ENCODE peak calls at places on chromosomes 12 and 14, in ten cellular contexts. J, M, F, T, A, Y, Q, Z, S and C are unnamed samples.

GRCh38 chr14:21940887-21941855 is 267.6 kb upstream of the OR4E1 start:
- DNase-seq in Z (peak; percentile 50), A (peak; percentile 54), M (peak; percentile 25), Y (peak; percentile 10), Q (peak; percentile 52), S (no peak), J (no peak), T (no peak), F (peak; percentile 43), C (peak; percentile 36)

GRCh38 chr12:66602483-66603143 is 76.3 kb downstream of the GRIP1 start:
- DNase-seq in Y (no peak), T (no peak), M (no peak), A (no peak), S (no peak), Z (peak; percentile 23), Q (peak; percentile 48), F (no peak), J (no peak), C (no peak)

GRCh38 chr12:25716842-25717241 is 163.8 kb upstream of the LMNTD1 start:
- DNase-seq in A (no peak), T (no peak), S (no peak), Q (no peak), Z (peak; percentile 46), J (no peak), M (no peak), F (no peak), Y (no peak), C (no peak)

GRCh38 chr14:90368946-90369721 is 27.7 kb upstream of the CALM1 start:
- DNase-seq in Y (no peak), Q (peak; percentile 26), S (no peak), T (no peak), J (no peak), F (no peak), A (peak; percentile 35), Z (peak; percentile 67), M (no peak), C (peak; percentile 52)

GRCh38 chr14:54672688-54673087 is 105.8 kb downstream of the SAMD4A start:
- DNase-seq in S (no peak), Z (no peak), A (no peak), T (no peak), J (no peak), Y (no peak), Q (no peak), F (no peak), M (no peak), C (no peak)

GRCh38 chr14:52801014-52801708 is 9.8 kb upstream of the GNPNAT1 start:
- DNase-seq in F (no peak), A (no peak), Q (no peak), Z (peak; percentile 96), M (no peak), T (no peak), J (no peak), Y (peak; percentile 53), S (no peak), C (no peak)

GRCh38 chr12:52684431-52684830 is 4.2 kb upstream of the KRT1 start:
- DNase-seq in S (no peak), T (no peak), Q (no peak), Z (no peak), A (no peak), J (no peak), F (no peak), Y (no peak), M (no peak), C (no peak)

GRCh38 chr14:96852823-96853422 is 55.7 kb downstream of the VRK1 start:
- DNase-seq in F (no peak), S (peak; percentile 10), Z (peak; percentile 46), A (peak; percentile 43), Q (peak; percentile 43), T (peak; percentile 17), Y (peak; percentile 11), M (no peak), J (no peak), C (peak; percentile 34)

GRCh38 chr12:121894633-121895032 is 6.0 kb downstream of the PSMD9 start:
- DNase-seq in M (no peak), Y (no peak), Z (peak; percentile 38), F (no peak), T (no peak), S (no peak), J (no peak), A (peak; percentile 72), Q (peak; percentile 72), C (peak; percentile 43)

GRCh38 chr12:26636710-26637328 is 196.2 kb downstream of the ITPR2 start:
- DNase-seq in Q (no peak), F (no peak), J (no peak), S (no peak), Y (peak; percentile 46), Z (peak; percentile 78), A (peak; percentile 92), T (no peak), M (no peak), C (no peak)

GRCh38 chr14:76647699-76648298 is 113.5 kb upstream of the VASH1 start:
- DNase-seq in A (peak; percentile 39), Z (peak; percentile 58), S (peak; percentile 27), J (peak; percentile 18), T (no peak), Q (peak; percentile 65), F (no peak), Y (peak; percentile 60), M (peak; percentile 19), C (peak; percentile 67)

GRCh38 chr12:1812650-1813302 is 7.6 kb upstream of the LRTM2 start:
- DNase-seq in Y (no peak), M (no peak), Q (no peak), Z (no peak), T (no peak), S (peak; percentile 63), F (no peak), A (peak; percentile 46), J (no peak), C (no peak)

GRCh38 chr12:77667101-77667500 is 163.6 kb upstream of the NAV3 start:
- DNase-seq in J (no peak), M (no peak), F (no peak), Y (no peak), T (peak; percentile 97), Z (no peak), A (no peak), Q (no peak), S (no peak), C (no peak)

GRCh38 chr12:82425241-82425640 is 66.9 kb downstream of the METTL25 start:
- DNase-seq in A (peak; percentile 43), T (peak; percentile 2), M (no peak), F (no peak), Z (peak; percentile 68), J (no peak), Q (no peak), S (no peak), Y (peak; percentile 3), C (no peak)

GRCh38 chr14:89114109-89114508 is 289.7 kb downstream of the TTC8 start:
- DNase-seq in F (no peak), A (no peak), Q (no peak), T (no peak), M (no peak), Y (no peak), Z (no peak), S (no peak), J (no peak), C (no peak)

GRCh38 chr12:46942579-46942978 is 116.8 kb upstream of the SLC38A4 start:
- DNase-seq in J (no peak), M (no peak), A (peak; percentile 44), Z (peak; percentile 91), Q (no peak), Y (no peak), F (no peak), S (no peak), T (no peak), C (no peak)

GRCh38 chr14:51828017-51828797 is 32.2 kb upstream of the GNG2 start:
- DNase-seq in S (peak; percentile 40), Z (peak; percentile 88), F (peak; percentile 69), Y (peak; percentile 68), T (no peak), M (peak; percentile 73), J (no peak), A (peak; percentile 18), Q (peak; percentile 31), C (no peak)

GRCh38 chr14:70640938-70641547 is 673 bp upstream of the TTC9 start:
- DNase-seq in T (no peak), J (no peak), M (peak; percentile 59), Q (peak; percentile 85), F (peak; percentile 58), Z (peak; percentile 91), Y (peak; percentile 62), S (no peak), A (peak; percentile 33), C (peak; percentile 28)

GRCh38 chr12:116320839-116321238 is 43.3 kb upstream of the MED13L start:
- DNase-seq in T (no peak), Y (peak; percentile 12), F (no peak), Q (no peak), A (no peak), S (no peak), M (no peak), Z (no peak), J (no peak), C (no peak)

GRCh38 chr14:33508663-33509062 is 442.2 kb downstream of the EGLN3 start:
- DNase-seq in A (no peak), F (no peak), J (no peak), M (no peak), Q (no peak), Z (no peak), Y (no peak), T (peak; percentile 61), S (no peak), C (no peak)

GRCh38 chr12:109952873-109953272 is 43.3 kb downstream of the GIT2 start:
- DNase-seq in Y (no peak), A (no peak), J (no peak), Q (no peak), Z (no peak), F (no peak), M (no peak), S (no peak), T (no peak), C (no peak)

GRCh38 chr14:81066672-81067071 is 111.3 kb downstream of the TSHR start:
- DNase-seq in S (no peak), Q (no peak), A (no peak), Z (no peak), T (no peak), J (no peak), F (no peak), Y (no peak), M (no peak), C (no peak)

GRCh38 chr14:99035268-99035667 is 236.7 kb downstream of the BCL11B start:
- DNase-seq in A (no peak), S (no peak), Q (no peak), T (no peak), Y (peak; percentile 42), M (no peak), J (peak; percentile 93), F (no peak), Z (peak; percentile 38), C (peak; percentile 3)

GRCh38 chr12:11669348-11669747 is 19.9 kb downstream of the ETV6 start:
- DNase-seq in Z (no peak), T (no peak), J (no peak), F (no peak), S (no peak), A (no peak), M (no peak), Q (no peak), Y (no peak), C (no peak)

GRCh38 chr12:109489016-109489954 is 11.9 kb downstream of the UBE3B start:
- DNase-seq in T (no peak), S (no peak), Z (no peak), Y (no peak), A (no peak), M (no peak), F (no peak), Q (no peak), J (no peak), C (no peak)

GRCh38 chr12:104243551-104243950 is 28.0 kb downstream of the TXNRD1 start:
- DNase-seq in A (no peak), Y (no peak), Z (no peak), F (no peak), T (no peak), Q (no peak), M (no peak), S (no peak), J (no peak), C (no peak)

GRCh38 chr12:102816816-102817434 is 100.1 kb downstream of the PAH start:
- DNase-seq in J (no peak), F (no peak), Y (peak; percentile 23), Z (peak; percentile 39), Q (peak; percentile 27), M (no peak), S (no peak), A (peak; percentile 57), T (no peak), C (peak; percentile 30)

GRCh38 chr12:57614178-57614947 is 3.1 kb downstream of the ARHGEF25 start:
- DNase-seq in T (no peak), Q (peak; percentile 70), M (peak; percentile 45), J (no peak), Y (peak; percentile 76), A (peak; percentile 14), Z (no peak), F (no peak), S (no peak), C (no peak)